ENCODE peak calls at places on chromosomes 5 and 9, in ten cellular contexts. Y is RWPE2, N is neuronal stem cell, A is dorsolateral prefrontal cortex, O is right atrium auricular region, L is fibroblast of lung, V is lung, X is heart left ventricle, E is aorta, U is A549. S is an unnamed sample.

GRCh38 chr9:135409286-135410200 is 70.0 kb upstream of the PPP1R26 start:
- DNase-seq in Y (no peak), N (no peak), A (no peak), O (no peak), L (no peak), V (no peak), X (no peak), E (peak), U (no peak), S (no peak)

GRCh38 chr5:179267671-179268071 is 77.6 kb downstream of the ADAMTS2 start:
- DNase-seq in Y (peak), N (no peak), A (peak), O (peak), L (no peak), V (no peak), X (no peak), E (no peak), U (no peak), S (no peak)

GRCh38 chr5:10632110-10632903 is 68.4 kb downstream of the ANKRD33B start:
- DNase-seq in Y (no peak), N (no peak), A (no peak), O (no peak), L (peak), V (no peak), X (no peak), E (no peak), U (no peak), S (no peak)

GRCh38 chr5:168585119-168585912 is 6.1 kb upstream of the PANK3 start:
- DNase-seq in Y (no peak), N (no peak), A (no peak), O (no peak), L (no peak), V (no peak), X (no peak), E (no peak), U (no peak), S (no peak)

GRCh38 chr5:169251685-169252084 is 49.3 kb downstream of the SLIT3 start:
- DNase-seq in Y (no peak), N (no peak), A (no peak), O (no peak), L (peak), V (no peak), X (no peak), E (no peak), U (no peak), S (no peak)

GRCh38 chr9:75866273-75866871 is 24.1 kb upstream of the PCSK5 start:
- DNase-seq in Y (no peak), N (peak), A (no peak), O (no peak), L (peak), V (peak), X (no peak), E (no peak), U (peak), S (peak)

GRCh38 chr5:1517838-1518237 is 5.9 kb downstream of the LPCAT1 start:
- DNase-seq in Y (peak), N (no peak), A (peak), O (peak), L (no peak), V (peak), X (peak), E (peak), U (no peak), S (no peak)

GRCh38 chr9:26675055-26675454 is 217.5 kb downstream of the CAAP1 start:
- DNase-seq in Y (no peak), N (no peak), A (no peak), O (no peak), L (peak), V (no peak), X (no peak), E (no peak), U (no peak), S (no peak)

GRCh38 chr9:136532799-136533774 is 12.8 kb downstream of the NOTCH1 start:
- DNase-seq in Y (no peak), N (no peak), A (no peak), O (no peak), L (no peak), V (no peak), X (no peak), E (no peak), U (no peak), S (no peak)

GRCh38 chr9:129397335-129397734 is 219.3 kb upstream of the IER5L start:
- DNase-seq in Y (no peak), N (no peak), A (no peak), O (no peak), L (no peak), V (no peak), X (no peak), E (peak), U (no peak), S (no peak)

GRCh38 chr9:82404484-82405280 is 416.1 kb downstream of the SPATA31D1 start:
- DNase-seq in Y (no peak), N (no peak), A (no peak), O (no peak), L (peak), V (no peak), X (no peak), E (no peak), U (no peak), S (no peak)

GRCh38 chr5:150036513-150036912 is 36.0 kb downstream of the HMGXB3 start:
- DNase-seq in Y (peak), N (no peak), A (no peak), O (no peak), L (peak), V (no peak), X (peak), E (no peak), U (peak), S (no peak)

GRCh38 chr5:1006656-1007071 is 1.9 kb upstream of the NKD2 start:
- DNase-seq in Y (no peak), N (no peak), A (no peak), O (peak), L (no peak), V (peak), X (peak), E (no peak), U (no peak), S (no peak)

GRCh38 chr5:124738751-124739559 is 7.5 kb downstream of the ZNF608 start:
- DNase-seq in Y (no peak), N (peak), A (no peak), O (no peak), L (peak), V (no peak), X (no peak), E (no peak), U (no peak), S (no peak)

GRCh38 chr9:130213898-130214761 is 41.9 kb downstream of the NCS1 start:
- DNase-seq in Y (no peak), N (peak), A (no peak), O (no peak), L (peak), V (no peak), X (no peak), E (no peak), U (no peak), S (no peak)

GRCh38 chr5:117295941-117296340 is 721.3 kb upstream of the SEMA6A start:
- DNase-seq in Y (no peak), N (no peak), A (no peak), O (no peak), L (no peak), V (no peak), X (no peak), E (no peak), U (no peak), S (no peak)

GRCh38 chr9:110058304-110058953 is 149.5 kb downstream of the C9orf152 start:
- DNase-seq in Y (no peak), N (no peak), A (no peak), O (no peak), L (peak), V (peak), X (no peak), E (no peak), U (peak), S (peak)

GRCh38 chr5:142000709-142001484 is 11.9 kb downstream of the GNPDA1 start:
- DNase-seq in Y (no peak), N (no peak), A (no peak), O (no peak), L (no peak), V (no peak), X (no peak), E (no peak), U (peak), S (no peak)

GRCh38 chr5:32679218-32679617 is 31.9 kb upstream of the NPR3 start:
- DNase-seq in Y (no peak), N (no peak), A (no peak), O (no peak), L (no peak), V (no peak), X (no peak), E (no peak), U (peak), S (no peak)

GRCh38 chr5:57698785-57699184 is 216.2 kb upstream of the ACTBL2 start:
- DNase-seq in Y (no peak), N (peak), A (no peak), O (no peak), L (peak), V (peak), X (no peak), E (no peak), U (peak), S (no peak)

GRCh38 chr5:43335681-43336080 is 22.5 kb upstream of the HMGCS1 start:
- DNase-seq in Y (no peak), N (no peak), A (no peak), O (no peak), L (no peak), V (no peak), X (no peak), E (no peak), U (no peak), S (no peak)

GRCh38 chr9:70601000-70601929 is 186.8 kb upstream of the KLF9 start:
- DNase-seq in Y (no peak), N (no peak), A (peak), O (peak), L (peak), V (peak), X (peak), E (peak), U (no peak), S (no peak)

GRCh38 chr5:143644751-143645150 is 167.2 kb upstream of the HMHB1 start:
- DNase-seq in Y (no peak), N (no peak), A (no peak), O (no peak), L (no peak), V (no peak), X (no peak), E (no peak), U (no peak), S (no peak)

GRCh38 chr5:75052461-75053285 is at the start of gene GCNT4:
- DNase-seq in Y (no peak), N (peak), A (no peak), O (no peak), L (peak), V (peak), X (peak), E (peak), U (peak), S (no peak)

GRCh38 chr5:75050415-75050814 is 1.9 kb downstream of the GCNT4 start:
- DNase-seq in Y (no peak), N (no peak), A (no peak), O (no peak), L (no peak), V (no peak), X (no peak), E (no peak), U (peak), S (no peak)

GRCh38 chr5:75053286-75054109 is 1.1 kb upstream of the GCNT4 start:
- DNase-seq in Y (peak), N (peak), A (no peak), O (peak), L (peak), V (peak), X (peak), E (peak), U (peak), S (no peak)

GRCh38 chr5:75049581-75050274 is 2.6 kb downstream of the GCNT4 start:
- DNase-seq in Y (no peak), N (peak), A (no peak), O (no peak), L (peak), V (peak), X (peak), E (no peak), U (peak), S (peak)

GRCh38 chr5:75051217-75051751 is 1.1 kb downstream of the GCNT4 start:
- DNase-seq in Y (no peak), N (no peak), A (no peak), O (no peak), L (no peak), V (no peak), X (no peak), E (no peak), U (no peak), S (no peak)
- H3K4me3 ChIP-seq in Y (no peak), N (peak), A (peak), O (no peak), L (peak), V (no peak), X (no peak), E (no peak), U (no peak), S (no peak)

DNA sequence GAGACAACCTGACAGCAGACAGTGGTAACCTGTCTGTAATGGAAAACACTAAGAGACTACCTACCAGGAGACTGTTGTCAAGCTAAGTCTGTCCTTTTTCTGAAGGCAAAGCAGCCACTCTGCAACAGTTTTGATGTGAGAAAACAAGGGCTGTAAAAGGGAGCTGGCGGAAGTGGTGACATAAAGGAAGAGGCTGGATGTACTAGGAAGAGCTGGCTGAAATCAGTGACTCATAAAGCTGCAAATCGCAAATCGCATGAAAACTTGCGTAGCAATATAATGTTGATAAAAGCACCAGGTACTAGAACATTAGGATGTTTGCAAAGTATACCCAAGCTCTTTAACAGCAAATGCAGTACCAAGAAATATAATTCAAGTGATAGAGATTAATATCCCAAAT is 1.4 kb downstream of the NSUN2 start:
- DNase-seq in Y (no peak), N (no peak), A (no peak), O (no peak), L (no peak), V (no peak), X (no peak), E (no peak), U (no peak), S (no peak)
- H3K4me3 ChIP-seq in Y (peak), N (no peak), A (no peak), O (no peak), L (peak), V (no peak), X (no peak), E (no peak), U (peak), S (peak)

GRCh38 chr5:88829053-88829452 is 53.9 kb downstream of the MEF2C start:
- DNase-seq in Y (no peak), N (no peak), A (no peak), O (no peak), L (no peak), V (no peak), X (peak), E (no peak), U (no peak), S (no peak)
- H3K4me3 ChIP-seq in Y (no peak), N (no peak), A (no peak), O (no peak), L (no peak), V (no peak), X (no peak), E (peak), U (no peak), S (no peak)

GRCh38 chr5:148471379-148471778 is 87.6 kb downstream of the FBXO38 start:
- DNase-seq in Y (no peak), N (no peak), A (no peak), O (no peak), L (peak), V (no peak), X (no peak), E (no peak), U (no peak), S (no peak)

GRCh38 chr5:148469446-148470062 is 85.8 kb downstream of the FBXO38 start:
- DNase-seq in Y (no peak), N (no peak), A (no peak), O (peak), L (peak), V (no peak), X (peak), E (no peak), U (no peak), S (no peak)

GRCh38 chr5:148477429-148477828 is 93.7 kb downstream of the FBXO38 start:
- DNase-seq in Y (no peak), N (no peak), A (no peak), O (no peak), L (no peak), V (no peak), X (no peak), E (no peak), U (no peak), S (no peak)

GRCh38 chr5:148476302-148476701 is 92.5 kb downstream of the FBXO38 start:
- DNase-seq in Y (no peak), N (no peak), A (no peak), O (no peak), L (no peak), V (no peak), X (no peak), E (no peak), U (no peak), S (no peak)

DNA sequence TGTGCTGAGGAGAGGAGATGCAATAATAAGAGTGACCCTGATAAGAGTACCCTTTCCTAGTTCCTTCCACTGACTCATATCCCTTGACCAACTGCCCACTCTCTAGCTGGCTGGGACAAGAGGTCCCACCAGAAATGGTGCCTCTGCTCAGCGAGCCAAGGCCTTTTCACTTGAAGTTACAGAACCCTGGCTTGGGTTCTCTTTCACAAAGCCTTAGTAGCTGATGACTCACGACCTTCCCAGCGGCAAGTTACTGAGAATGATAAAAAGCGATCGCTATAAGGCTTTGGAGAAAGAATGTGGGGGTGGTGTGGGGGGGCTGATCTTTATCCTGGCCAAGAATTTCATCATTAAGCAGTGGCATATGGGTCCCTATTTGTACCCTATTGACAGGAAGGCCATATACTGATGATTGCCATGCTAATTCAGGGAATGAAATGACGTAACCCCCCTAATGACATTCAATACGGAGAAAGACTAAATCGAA is 90.3 kb downstream of the FBXO38 start:
- DNase-seq in Y (no peak), N (no peak), A (no peak), O (peak), L (peak), V (no peak), X (peak), E (no peak), U (no peak), S (no peak)
- H3K4me3 ChIP-seq in Y (no peak), N (no peak), A (no peak), O (no peak), L (no peak), V (no peak), X (no peak), E (no peak), U (no peak), S (no peak)

GRCh38 chr5:139708877-139709586 is 60.9 kb downstream of the CXXC5 start:
- DNase-seq in Y (no peak), N (peak), A (peak), O (no peak), L (peak), V (peak), X (peak), E (peak), U (peak), S (no peak)

GRCh38 chr5:139711067-139711851 is 63.1 kb downstream of the CXXC5 start:
- DNase-seq in Y (no peak), N (peak), A (peak), O (no peak), L (peak), V (no peak), X (peak), E (peak), U (peak), S (peak)

GRCh38 chr5:139710370-139711066 is 62.4 kb downstream of the CXXC5 start:
- DNase-seq in Y (no peak), N (peak), A (peak), O (no peak), L (peak), V (no peak), X (peak), E (peak), U (no peak), S (no peak)

GRCh38 chr5:139708434-139708849 is 60.3 kb downstream of the CXXC5 start:
- DNase-seq in Y (no peak), N (no peak), A (no peak), O (no peak), L (no peak), V (no peak), X (no peak), E (no peak), U (no peak), S (no peak)

DNA sequence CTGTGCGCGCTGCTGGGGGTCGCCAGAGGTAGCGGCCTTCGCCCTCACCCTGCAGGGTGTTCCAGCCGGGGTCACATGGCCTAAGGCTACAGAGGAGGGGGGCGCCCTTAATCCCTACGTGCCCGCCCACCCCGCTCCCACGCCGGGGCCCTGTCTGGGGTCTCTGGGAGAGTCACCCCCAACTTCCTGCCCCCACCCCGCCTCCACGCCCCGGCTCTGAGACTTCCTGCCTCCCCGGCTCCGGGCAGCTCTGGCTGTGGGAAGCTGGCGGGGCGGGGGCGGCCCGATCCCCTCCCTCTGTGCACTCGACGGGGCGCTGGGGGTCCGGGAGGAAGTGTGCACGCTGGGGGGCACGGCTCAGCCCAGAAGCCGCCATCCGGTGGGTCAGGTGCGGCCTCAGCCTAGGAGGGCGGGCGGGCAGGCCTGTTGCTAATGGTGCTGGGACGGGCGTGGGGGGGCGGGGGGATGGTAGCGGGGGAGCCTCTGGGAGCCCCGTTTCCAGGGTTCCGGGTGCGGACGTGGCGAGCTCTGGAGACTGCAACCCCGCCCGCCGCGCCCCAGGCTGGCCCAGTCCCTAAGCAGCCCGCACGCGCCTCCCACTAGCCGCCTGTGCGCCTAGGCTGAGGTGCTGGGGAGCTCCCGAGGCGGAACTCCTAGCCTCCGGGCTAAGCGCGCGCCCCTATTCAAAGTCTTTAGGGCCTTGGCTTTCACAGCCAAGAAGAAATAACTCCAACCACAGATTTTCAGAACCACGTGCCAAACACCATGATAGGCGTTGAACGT is 61.6 kb downstream of the CXXC5 start:
- DNase-seq in Y (no peak), N (peak), A (no peak), O (no peak), L (no peak), V (no peak), X (peak), E (no peak), U (no peak), S (no peak)
- H3K4me3 ChIP-seq in Y (no peak), N (no peak), A (peak), O (peak), L (no peak), V (peak), X (no peak), E (no peak), U (no peak), S (no peak)

DNA sequence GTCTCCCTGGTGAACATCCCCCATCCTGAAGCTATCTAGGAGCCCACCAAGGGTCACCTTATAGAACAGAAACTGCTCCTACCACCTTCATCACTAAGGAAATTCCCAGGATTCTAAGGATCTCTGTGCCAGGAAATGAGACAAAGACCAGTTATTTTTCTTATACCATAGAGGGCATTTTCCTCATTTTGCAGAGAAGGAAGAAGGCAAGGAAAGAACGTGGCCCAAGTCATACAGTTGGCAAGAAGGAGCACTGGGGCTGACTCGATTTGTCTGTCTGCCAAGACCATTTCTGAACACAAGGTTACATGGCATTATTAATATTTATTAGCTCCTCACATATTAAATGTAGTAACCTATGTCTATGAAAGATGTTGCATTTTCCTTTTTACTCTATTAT is 49.6 kb upstream of the TNFSF15 start:
- DNase-seq in Y (no peak), N (no peak), A (no peak), O (no peak), L (peak), V (no peak), X (no peak), E (no peak), U (no peak), S (no peak)
- H3K4me3 ChIP-seq in Y (no peak), N (no peak), A (no peak), O (no peak), L (no peak), V (no peak), X (no peak), E (no peak), U (no peak), S (no peak)